ENCODE peak calls at places on chromosomes 1 and 21, in ten cellular contexts. Z is left ventricle myocardium inferior, G is Peyer's patch, J is IMR-90, D is aorta, U is HCT116, F is prostate gland, E is breast epithelium, O is lung, P is heart right ventricle. Y is an unnamed sample.

GRCh38 chr1:172185206-172185605 is 235.3 kb upstream of the C1orf105 start:
- DNase-seq in Z (no peak), G (no peak), J (peak; percentile 34), D (no peak), U (no peak), F (no peak), E (no peak), O (no peak), P (no peak), Y (no peak)

GRCh38 chr1:9705337-9706098 is 54.0 kb downstream of the PIK3CD start:
- DNase-seq in Z (no peak), G (no peak), J (peak; percentile 64), D (no peak), U (no peak), F (no peak), E (no peak), O (no peak), P (no peak), Y (no peak)

GRCh38 chr21:42160950-42161225 is 58.1 kb upstream of the ABCG1 start:
- DNase-seq in Z (no peak), G (no peak), J (no peak), D (no peak), U (no peak), F (no peak), E (no peak), O (no peak), P (no peak), Y (no peak)

GRCh38 chr21:38811257-38811656 is 5.5 kb downstream of the ETS2 start:
- DNase-seq in Z (no peak), G (no peak), J (peak; percentile 95), D (no peak), U (no peak), F (no peak), E (no peak), O (no peak), P (no peak), Y (no peak)

GRCh38 chr1:207828046-207828445 is 76.2 kb downstream of the CD46 start:
- DNase-seq in Z (no peak), G (peak; percentile 28), J (no peak), D (no peak), U (no peak), F (no peak), E (peak; percentile 12), O (no peak), P (no peak), Y (no peak)

GRCh38 chr1:30518186-30518585 is 205.2 kb downstream of the MATN1 start:
- DNase-seq in Z (no peak), G (no peak), J (no peak), D (no peak), U (no peak), F (no peak), E (no peak), O (no peak), P (no peak), Y (no peak)

GRCh38 chr1:34884961-34885360 is 25.4 kb upstream of the SMIM12 start:
- DNase-seq in Z (no peak), G (no peak), J (no peak), D (no peak), U (peak; percentile 18), F (no peak), E (no peak), O (no peak), P (no peak), Y (no peak)

GRCh38 chr1:205091043-205091740 is 6.9 kb upstream of the TMEM81 start:
- DNase-seq in Z (no peak), G (no peak), J (peak; percentile 38), D (no peak), U (no peak), F (no peak), E (no peak), O (no peak), P (no peak), Y (no peak)

GRCh38 chr1:55825486-55825885 is 610.3 kb upstream of the USP24 start:
- DNase-seq in Z (no peak), G (no peak), J (no peak), D (no peak), U (no peak), F (no peak), E (no peak), O (no peak), P (no peak), Y (no peak)

GRCh38 chr1:38183094-38183493 is 136.5 kb upstream of the POU3F1 start:
- DNase-seq in Z (no peak), G (no peak), J (no peak), D (no peak), U (no peak), F (no peak), E (no peak), O (no peak), P (no peak), Y (no peak)

DNA sequence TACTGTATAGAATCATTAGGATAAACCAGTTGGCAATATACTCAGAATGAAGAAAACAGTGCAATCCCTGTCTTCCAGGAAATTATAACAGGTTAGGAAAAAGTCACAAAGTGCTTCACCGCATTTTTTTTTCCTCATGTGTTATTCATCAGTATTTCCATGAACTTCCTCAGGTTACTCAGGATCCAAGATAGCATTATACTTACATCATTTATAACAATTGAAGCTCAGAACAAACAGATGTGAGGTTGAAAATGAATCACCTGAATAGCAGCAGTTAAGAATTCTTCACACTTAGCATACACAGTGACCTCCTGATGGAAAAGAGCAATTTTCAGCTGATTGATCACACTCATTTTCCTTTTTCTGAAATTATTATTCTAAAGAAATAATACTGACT is 1040.7 kb upstream of the B3GALT2 start:
- DNase-seq in Z (no peak), G (no peak), J (peak; percentile 1), D (no peak), U (no peak), F (no peak), E (no peak), O (no peak), P (no peak), Y (no peak)
- H3K9me3 ChIP-seq in Z (no peaks in the 10 kb centered on the region), G (no peaks in the 10 kb centered on the region), J (no peaks in the 10 kb centered on the region), D (no peaks in the 10 kb centered on the region), U (no peaks in the 10 kb centered on the region), F (no peaks in the 10 kb centered on the region), E (peaks cover 8% of the 10 kb centered on the region), O (peaks cover 4% of the 10 kb centered on the region), P (no peaks in the 10 kb centered on the region), Y (no peaks in the 10 kb centered on the region)

GRCh38 chr1:32742132-32742947 is 39.8 kb upstream of the SYNC start:
- DNase-seq in Z (no peak), G (peak; percentile 65), J (no peak), D (no peak), U (no peak), F (no peak), E (peak; percentile 59), O (no peak), P (no peak), Y (no peak)

GRCh38 chr1:32743380-32744062 is 41.0 kb upstream of the SYNC start:
- DNase-seq in Z (no peak), G (no peak), J (no peak), D (no peak), U (no peak), F (no peak), E (no peak), O (no peak), P (no peak), Y (no peak)

GRCh38 chr1:32744063-32744410 is 41.5 kb upstream of the SYNC start:
- DNase-seq in Z (no peak), G (no peak), J (no peak), D (no peak), U (no peak), F (no peak), E (no peak), O (no peak), P (no peak), Y (no peak)

GRCh38 chr1:32741417-32742131 is 39.0 kb upstream of the SYNC start:
- DNase-seq in Z (no peak), G (no peak), J (no peak), D (no peak), U (no peak), F (no peak), E (no peak), O (no peak), P (no peak), Y (no peak)

GRCh38 chr1:32742956-32743355 is 40.4 kb upstream of the SYNC start:
- DNase-seq in Z (no peak), G (peak; percentile 67), J (no peak), D (no peak), U (no peak), F (no peak), E (no peak), O (no peak), P (no peak), Y (no peak)
- H3K4me3 ChIP-seq in Z (peak overlapping the region; percentile 83), G (peak overlapping the region; percentile 55), J (no peak overlapping the region), D (no peak overlapping the region), U (peak overlapping the region; percentile 89), F (peak overlapping the region; percentile 84), E (peak overlapping the region; percentile 75), O (no peak overlapping the region), P (no peak overlapping the region), Y (peak overlapping the region; percentile 88)

DNA sequence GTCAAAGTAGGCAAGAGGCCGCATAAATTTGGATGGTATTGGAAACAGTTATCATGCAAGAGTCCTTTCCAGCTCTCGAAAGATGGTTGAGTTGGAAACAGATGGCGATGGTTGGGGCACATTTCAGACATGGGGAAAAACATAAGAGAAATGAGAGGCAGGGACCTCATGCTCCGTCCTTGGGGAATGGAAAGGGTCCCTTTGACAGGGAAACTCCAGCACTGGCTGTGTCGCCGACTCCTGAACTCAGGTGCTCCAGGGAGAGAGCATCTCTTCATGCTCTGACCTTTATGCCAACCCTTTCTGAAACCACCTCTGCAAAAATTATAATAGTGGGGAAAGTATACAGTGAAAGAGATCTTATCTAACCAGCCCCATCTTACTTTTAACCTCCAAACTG is 36.8 kb upstream of the COL6A2 start:
- DNase-seq in Z (no peak), G (no peak), J (no peak), D (no peak), U (no peak), F (no peak), E (no peak), O (no peak), P (no peak), Y (no peak)
- H3K9me3 ChIP-seq in Z (peaks cover 27% of the 10 kb centered on the region), G (no peaks in the 10 kb centered on the region), J (peaks cover 6% of the 10 kb centered on the region), D (no peaks in the 10 kb centered on the region), U (peaks cover 13% of the 10 kb centered on the region), F (no peaks in the 10 kb centered on the region), E (no peaks in the 10 kb centered on the region), O (peaks cover 17% of the 10 kb centered on the region), P (no peaks in the 10 kb centered on the region), Y (peaks cover 6% of the 10 kb centered on the region)

GRCh38 chr1:23561076-23561812 is 1.9 kb upstream of the ID3 start:
- DNase-seq in Z (no peak), G (no peak), J (no peak), D (no peak), U (no peak), F (no peak), E (no peak), O (no peak), P (no peak), Y (no peak)
- H3K4me3 ChIP-seq in Z (peak overlapping the region; percentile 87), G (no peak overlapping the region), J (no peak overlapping the region), D (peak overlapping the region; percentile 73), U (no peak overlapping the region), F (no peak overlapping the region), E (no peak overlapping the region), O (no peak overlapping the region), P (peak overlapping the region; percentile 4), Y (no peak overlapping the region)

GRCh38 chr1:243585982-243586381 is 264.1 kb downstream of the AKT3 start:
- DNase-seq in Z (no peak), G (no peak), J (no peak), D (no peak), U (no peak), F (no peak), E (no peak), O (no peak), P (no peak), Y (no peak)
- H3K9me3 ChIP-seq in Z (peaks cover 85% of the 10 kb centered on the region), G (no peaks in the 10 kb centered on the region), J (peaks cover 10% of the 10 kb centered on the region), D (peaks cover 1% of the 10 kb centered on the region), U (no peaks in the 10 kb centered on the region), F (no peaks in the 10 kb centered on the region), E (peaks cover 58% of the 10 kb centered on the region), O (peaks cover 3% of the 10 kb centered on the region), P (peaks cover 15% of the 10 kb centered on the region), Y (no peaks in the 10 kb centered on the region)